ENCODE peak calls at places on chromosomes 4 and X, in four cellular contexts. One of them, this sample, is unnamed.

GRCh38 chr4:148004228-148004813 is 272.4 kb downstream of the ARHGAP10 start:
- ATAC-seq in SK-N-SH treated with all-trans-retinoic acid at 6 μM for 48 hours: no peak
- ATAC-seq in activated T-cell treated with anti-CD3 and anti-CD28 coated beads, Interleukin-2, amount 50 U/mL, for 72 hours: no peak
- ATAC-seq in aorta: peak; percentile 64
- ATAC-seq in this sample: no peak

GRCh38 chr4:101780284-101780683 is 10.2 kb upstream of the BANK1 start:
- ATAC-seq in SK-N-SH treated with all-trans-retinoic acid at 6 μM for 48 hours: no peak
- ATAC-seq in activated T-cell treated with anti-CD3 and anti-CD28 coated beads, Interleukin-2, amount 50 U/mL, for 72 hours: no peak
- ATAC-seq in aorta: no peak
- ATAC-seq in this sample: no peak

GRCh38 chr4:99235955-99236354 is 16.9 kb upstream of the ADH6 start:
- ATAC-seq in SK-N-SH treated with all-trans-retinoic acid at 6 μM for 48 hours: no peak
- ATAC-seq in activated T-cell treated with anti-CD3 and anti-CD28 coated beads, Interleukin-2, amount 50 U/mL, for 72 hours: no peak
- ATAC-seq in aorta: no peak
- ATAC-seq in this sample: no peak

GRCh38 chr4:138681000-138681604 is 334.5 kb upstream of the NOCT start:
- ATAC-seq in SK-N-SH treated with all-trans-retinoic acid at 6 μM for 48 hours: peak; percentile 96
- ATAC-seq in activated T-cell treated with anti-CD3 and anti-CD28 coated beads, Interleukin-2, amount 50 U/mL, for 72 hours: no peak
- ATAC-seq in aorta: peak; percentile 89
- ATAC-seq in this sample: peak; percentile 42

GRCh38 chr4:102988429-102989020 is 31.0 kb downstream of the SLC9B1 start:
- ATAC-seq in SK-N-SH treated with all-trans-retinoic acid at 6 μM for 48 hours: no peak
- ATAC-seq in activated T-cell treated with anti-CD3 and anti-CD28 coated beads, Interleukin-2, amount 50 U/mL, for 72 hours: peak; percentile 51
- ATAC-seq in aorta: no peak
- ATAC-seq in this sample: peak; percentile 24

GRCh38 chr4:8866828-8867623 is 4.6 kb downstream of the HMX1 start:
- ATAC-seq in SK-N-SH treated with all-trans-retinoic acid at 6 μM for 48 hours: no peak
- ATAC-seq in activated T-cell treated with anti-CD3 and anti-CD28 coated beads, Interleukin-2, amount 50 U/mL, for 72 hours: no peak
- ATAC-seq in aorta: no peak
- ATAC-seq in this sample: no peak

GRCh38 chr4:2799971-2800690 is 7.2 kb downstream of the SH3BP2 start:
- ATAC-seq in SK-N-SH treated with all-trans-retinoic acid at 6 μM for 48 hours: no peak
- ATAC-seq in activated T-cell treated with anti-CD3 and anti-CD28 coated beads, Interleukin-2, amount 50 U/mL, for 72 hours: no peak
- ATAC-seq in aorta: no peak
- ATAC-seq in this sample: no peak

GRCh38 chr4:66355328-66355727 is 685.0 kb upstream of the EPHA5 start:
- ATAC-seq in SK-N-SH treated with all-trans-retinoic acid at 6 μM for 48 hours: no peak
- ATAC-seq in activated T-cell treated with anti-CD3 and anti-CD28 coated beads, Interleukin-2, amount 50 U/mL, for 72 hours: no peak
- ATAC-seq in aorta: no peak
- ATAC-seq in this sample: no peak

GRCh38 chr4:1833307-1834046 is 22.5 kb downstream of the LETM1 start:
- ATAC-seq in SK-N-SH treated with all-trans-retinoic acid at 6 μM for 48 hours: no peak
- ATAC-seq in activated T-cell treated with anti-CD3 and anti-CD28 coated beads, Interleukin-2, amount 50 U/mL, for 72 hours: no peak
- ATAC-seq in aorta: no peak
- ATAC-seq in this sample: no peak

GRCh38 chr4:73864973-73865372 is 4.2 kb upstream of the CXCL1 start:
- ATAC-seq in SK-N-SH treated with all-trans-retinoic acid at 6 μM for 48 hours: no peak
- ATAC-seq in activated T-cell treated with anti-CD3 and anti-CD28 coated beads, Interleukin-2, amount 50 U/mL, for 72 hours: no peak
- ATAC-seq in aorta: no peak
- ATAC-seq in this sample: no peak

GRCh38 chr4:39713691-39714090 is 15.8 kb downstream of the UBE2K start:
- ATAC-seq in SK-N-SH treated with all-trans-retinoic acid at 6 μM for 48 hours: no peak
- ATAC-seq in activated T-cell treated with anti-CD3 and anti-CD28 coated beads, Interleukin-2, amount 50 U/mL, for 72 hours: no peak
- ATAC-seq in aorta: peak; percentile 66
- ATAC-seq in this sample: no peak

GRCh38 chrX:13364230-13364629 is 44.4 kb upstream of the ATXN3L start:
- ATAC-seq in SK-N-SH treated with all-trans-retinoic acid at 6 μM for 48 hours: peak; percentile 60
- ATAC-seq in activated T-cell treated with anti-CD3 and anti-CD28 coated beads, Interleukin-2, amount 50 U/mL, for 72 hours: no peak
- ATAC-seq in aorta: no peak
- ATAC-seq in this sample: no peak

GRCh38 chrX:42714981-42715688 is 62.8 kb downstream of the PPP1R2C start:
- ATAC-seq in SK-N-SH treated with all-trans-retinoic acid at 6 μM for 48 hours: peak; percentile 72
- ATAC-seq in activated T-cell treated with anti-CD3 and anti-CD28 coated beads, Interleukin-2, amount 50 U/mL, for 72 hours: peak; percentile 80
- ATAC-seq in aorta: peak; percentile 26
- ATAC-seq in this sample: no peak

GRCh38 chrX:45164995-45165394 is 35.7 kb downstream of the DIPK2B start:
- ATAC-seq in SK-N-SH treated with all-trans-retinoic acid at 6 μM for 48 hours: no peak
- ATAC-seq in activated T-cell treated with anti-CD3 and anti-CD28 coated beads, Interleukin-2, amount 50 U/mL, for 72 hours: no peak
- ATAC-seq in aorta: no peak
- ATAC-seq in this sample: no peak

GRCh38 chrX:14209034-14209433 is 179.3 kb upstream of the GEMIN8 start:
- ATAC-seq in SK-N-SH treated with all-trans-retinoic acid at 6 μM for 48 hours: no peak
- ATAC-seq in activated T-cell treated with anti-CD3 and anti-CD28 coated beads, Interleukin-2, amount 50 U/mL, for 72 hours: no peak
- ATAC-seq in aorta: no peak
- ATAC-seq in this sample: no peak

GRCh38 chr4:183618681-183619080 is 40.3 kb downstream of the RWDD4 start:
- ATAC-seq in SK-N-SH treated with all-trans-retinoic acid at 6 μM for 48 hours: no peak
- ATAC-seq in activated T-cell treated with anti-CD3 and anti-CD28 coated beads, Interleukin-2, amount 50 U/mL, for 72 hours: no peak
- ATAC-seq in aorta: no peak
- ATAC-seq in this sample: no peak

GRCh38 chr4:177901786-177902185 is 459.5 kb upstream of the AGA start:
- ATAC-seq in SK-N-SH treated with all-trans-retinoic acid at 6 μM for 48 hours: no peak
- ATAC-seq in activated T-cell treated with anti-CD3 and anti-CD28 coated beads, Interleukin-2, amount 50 U/mL, for 72 hours: no peak
- ATAC-seq in aorta: no peak
- ATAC-seq in this sample: no peak